ENCODE peak calls at places on chromosome 1, in five cellular contexts. One of them, this sample, is unnamed.

GRCh38 chr1:29461115-29461739 is 224.9 kb downstream of the PTPRU start:
- DNase-seq in fibroblast of the aortic adventitia: no peak
- DNase-seq in A549: no peak
- DNase-seq in CD8-positive, alpha-beta T cell: no peak
- DNase-seq in uterus: no peak
- DNase-seq in this sample: no peak

GRCh38 chr1:51907079-51907702 is 28.7 kb upstream of the NRDC start:
- DNase-seq in fibroblast of the aortic adventitia: no peak
- DNase-seq in A549: no peak
- DNase-seq in CD8-positive, alpha-beta T cell: no peak
- DNase-seq in uterus: no peak
- DNase-seq in this sample: peak; percentile 50

GRCh38 chr1:244735404-244735803 is 82.5 kb downstream of the DESI2 start:
- DNase-seq in fibroblast of the aortic adventitia: no peak
- DNase-seq in A549: no peak
- DNase-seq in CD8-positive, alpha-beta T cell: no peak
- DNase-seq in uterus: no peak
- DNase-seq in this sample: peak; percentile 10

GRCh38 chr1:20588634-20589225 is at the start of gene CDA:
- DNase-seq in fibroblast of the aortic adventitia: no peak
- DNase-seq in A549: peak; percentile 46
- DNase-seq in CD8-positive, alpha-beta T cell: no peak
- DNase-seq in uterus: no peak
- DNase-seq in this sample: no peak

GRCh38 chr1:12496154-12496961 is 121.7 kb downstream of the DHRS3 start:
- DNase-seq in fibroblast of the aortic adventitia: peak; percentile 66
- DNase-seq in A549: no peak
- DNase-seq in CD8-positive, alpha-beta T cell: no peak
- DNase-seq in uterus: no peak
- DNase-seq in this sample: no peak

GRCh38 chr1:234961468-234962339 is 166.9 kb downstream of the TOMM20 start:
- DNase-seq in fibroblast of the aortic adventitia: peak; percentile 98
- DNase-seq in A549: no peak
- DNase-seq in CD8-positive, alpha-beta T cell: no peak
- DNase-seq in uterus: no peak
- DNase-seq in this sample: peak; percentile 93

GRCh38 chr1:228996286-228996685 is 261.0 kb downstream of the RHOU start:
- DNase-seq in fibroblast of the aortic adventitia: no peak
- DNase-seq in A549: no peak
- DNase-seq in CD8-positive, alpha-beta T cell: no peak
- DNase-seq in uterus: no peak
- DNase-seq in this sample: no peak

GRCh38 chr1:240854367-240854766 is 242.4 kb upstream of the GREM2 start:
- DNase-seq in fibroblast of the aortic adventitia: peak; percentile 78
- DNase-seq in A549: no peak
- DNase-seq in CD8-positive, alpha-beta T cell: no peak
- DNase-seq in uterus: no peak
- DNase-seq in this sample: peak; percentile 74

GRCh38 chr1:67557731-67558448 is 127.1 kb upstream of the GADD45A start:
- DNase-seq in fibroblast of the aortic adventitia: no peak
- DNase-seq in A549: no peak
- DNase-seq in CD8-positive, alpha-beta T cell: no peak
- DNase-seq in uterus: no peak
- DNase-seq in this sample: no peak

GRCh38 chr1:214259353-214259982 is 21.5 kb upstream of the SMYD2 start:
- DNase-seq in fibroblast of the aortic adventitia: no peak
- DNase-seq in A549: no peak
- DNase-seq in CD8-positive, alpha-beta T cell: no peak
- DNase-seq in uterus: no peak
- DNase-seq in this sample: no peak

GRCh38 chr1:7384121-7384520 is 387.0 kb upstream of the VAMP3 start:
- DNase-seq in fibroblast of the aortic adventitia: no peak
- DNase-seq in A549: no peak
- DNase-seq in CD8-positive, alpha-beta T cell: no peak
- DNase-seq in uterus: peak; percentile 2
- DNase-seq in this sample: no peak

GRCh38 chr1:210257698-210258395 is 25.3 kb downstream of the SERTAD4 start:
- DNase-seq in fibroblast of the aortic adventitia: no peak
- DNase-seq in A549: no peak
- DNase-seq in CD8-positive, alpha-beta T cell: no peak
- DNase-seq in uterus: no peak
- DNase-seq in this sample: no peak

GRCh38 chr1:42272920-42273319 is 62.1 kb downstream of the FOXJ3 start:
- DNase-seq in fibroblast of the aortic adventitia: no peak
- DNase-seq in A549: no peak
- DNase-seq in CD8-positive, alpha-beta T cell: no peak
- DNase-seq in uterus: no peak
- DNase-seq in this sample: no peak

GRCh38 chr1:180250883-180251509 is 20.9 kb downstream of the LHX4 start:
- DNase-seq in fibroblast of the aortic adventitia: no peak
- DNase-seq in A549: no peak
- DNase-seq in CD8-positive, alpha-beta T cell: no peak
- DNase-seq in uterus: no peak
- DNase-seq in this sample: no peak

GRCh38 chr1:51569284-51570062 is 47.4 kb upstream of the OSBPL9 start:
- DNase-seq in fibroblast of the aortic adventitia: peak; percentile 81
- DNase-seq in A549: peak; percentile 31
- DNase-seq in CD8-positive, alpha-beta T cell: peak; percentile 11
- DNase-seq in uterus: no peak
- DNase-seq in this sample: peak; percentile 58

GRCh38 chr1:966603-967295 is 467 bp downstream of the PLEKHN1 start:
- DNase-seq in fibroblast of the aortic adventitia: peak; percentile 35
- DNase-seq in A549: peak; percentile 65
- DNase-seq in CD8-positive, alpha-beta T cell: peak; percentile 84
- DNase-seq in uterus: peak; percentile 45
- DNase-seq in this sample: peak; percentile 47

GRCh38 chr1:16163882-16164820 is 8.3 kb upstream of the EPHA2 start:
- DNase-seq in fibroblast of the aortic adventitia: peak; percentile 93
- DNase-seq in A549: peak; percentile 80
- DNase-seq in CD8-positive, alpha-beta T cell: no peak
- DNase-seq in uterus: peak; percentile 78
- DNase-seq in this sample: peak; percentile 87

GRCh38 chr1:226063362-226064167 is 1.0 kb downstream of the H3-3A start:
- DNase-seq in fibroblast of the aortic adventitia: peak; percentile 51
- DNase-seq in A549: peak; percentile 15
- DNase-seq in CD8-positive, alpha-beta T cell: peak; percentile 34
- DNase-seq in uterus: peak; percentile 55
- DNase-seq in this sample: peak; percentile 34

DNA sequence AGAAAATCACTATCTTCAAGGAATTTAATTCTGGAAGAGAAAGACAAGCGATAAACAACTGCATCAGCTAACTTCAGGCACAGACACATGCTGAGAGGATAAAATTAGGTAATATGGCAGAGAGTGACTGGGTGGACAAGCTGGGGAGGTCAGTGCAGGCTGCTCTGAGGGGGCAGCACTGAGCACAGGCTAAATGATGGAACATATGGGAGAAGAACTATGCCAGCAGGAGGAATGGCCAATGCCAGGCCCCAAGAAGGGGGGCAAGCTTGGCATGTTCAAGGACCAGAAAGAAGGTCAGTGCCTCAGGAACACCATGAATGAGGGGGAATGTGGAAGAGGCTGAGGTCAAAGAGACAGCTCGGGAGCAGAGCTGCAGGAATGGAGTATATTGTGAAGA is 190.7 kb upstream of the MAP1LC3C start:
- DNase-seq in fibroblast of the aortic adventitia: no peak
- DNase-seq in A549: peak; percentile 20
- DNase-seq in CD8-positive, alpha-beta T cell: no peak
- DNase-seq in uterus: no peak
- DNase-seq in this sample: no peak
- TF ChIP-seq CTCF in fibroblast of the aortic adventitia: no peak
- TF ChIP-seq CTCF in A549: peak; percentile 25
- TF ChIP-seq CTCF in CD8-positive, alpha-beta T cell: no peak
- TF ChIP-seq CTCF in uterus: no peak
- TF ChIP-seq CTCF in this sample: no peak

GRCh38 chr1:161260939-161261858 is 2.7 kb downstream of the PCP4L1 start:
- DNase-seq in fibroblast of the aortic adventitia: no peak
- DNase-seq in A549: no peak
- DNase-seq in CD8-positive, alpha-beta T cell: no peak
- DNase-seq in uterus: no peak
- DNase-seq in this sample: no peak

GRCh38 chr1:161259765-161260164 is 1.2 kb downstream of the PCP4L1 start:
- DNase-seq in fibroblast of the aortic adventitia: no peak
- DNase-seq in A549: no peak
- DNase-seq in CD8-positive, alpha-beta T cell: no peak
- DNase-seq in uterus: no peak
- DNase-seq in this sample: no peak

GRCh38 chr1:161258439-161259386 is at the start of gene PCP4L1:
- DNase-seq in fibroblast of the aortic adventitia: peak; percentile 42
- DNase-seq in A549: peak; percentile 73
- DNase-seq in CD8-positive, alpha-beta T cell: peak; percentile 10
- DNase-seq in uterus: peak; percentile 18
- DNase-seq in this sample: peak; percentile 29

GRCh38 chr1:161260346-161260745 is 1.8 kb downstream of the PCP4L1 start:
- DNase-seq in fibroblast of the aortic adventitia: no peak
- DNase-seq in A549: no peak
- DNase-seq in CD8-positive, alpha-beta T cell: no peak
- DNase-seq in uterus: no peak
- DNase-seq in this sample: no peak

GRCh38 chr1:161261859-161262225 is 3.3 kb downstream of the PCP4L1 start:
- DNase-seq in fibroblast of the aortic adventitia: no peak
- DNase-seq in A549: no peak
- DNase-seq in CD8-positive, alpha-beta T cell: no peak
- DNase-seq in uterus: no peak
- DNase-seq in this sample: no peak
- H3K4me3 ChIP-seq in fibroblast of the aortic adventitia: no peak overlapping the region
- H3K4me3 ChIP-seq in A549: no peak overlapping the region
- H3K4me3 ChIP-seq in CD8-positive, alpha-beta T cell: no peak overlapping the region
- H3K4me3 ChIP-seq in uterus: no peak overlapping the region
- H3K4me3 ChIP-seq in this sample: no peak overlapping the region

DNA sequence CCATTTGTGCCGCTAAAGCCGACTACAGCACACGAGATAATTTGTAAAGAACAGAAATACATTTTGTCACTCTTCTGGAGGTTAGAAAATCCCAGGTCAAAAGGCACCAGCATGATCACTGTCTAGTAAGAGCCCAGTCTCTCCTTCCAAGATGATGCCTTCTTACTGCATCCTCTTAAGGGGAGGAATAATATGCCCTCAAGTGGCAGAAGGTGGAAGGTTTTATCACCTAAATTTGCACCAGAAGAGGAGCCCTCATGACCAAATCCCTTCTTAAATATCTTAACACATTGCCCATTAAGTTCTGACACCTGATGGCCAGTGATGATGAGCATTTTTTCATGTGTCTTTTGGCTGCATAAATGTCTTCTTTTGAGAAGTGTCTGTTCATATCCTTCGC is 326.7 kb upstream of the RGS18 start:
- DNase-seq in fibroblast of the aortic adventitia: peak; percentile 2
- DNase-seq in A549: no peak
- DNase-seq in CD8-positive, alpha-beta T cell: no peak
- DNase-seq in uterus: no peak
- DNase-seq in this sample: no peak
- TF ChIP-seq CTCF in fibroblast of the aortic adventitia: no peak
- TF ChIP-seq CTCF in A549: no peak
- TF ChIP-seq CTCF in CD8-positive, alpha-beta T cell: no peak
- TF ChIP-seq CTCF in uterus: no peak
- TF ChIP-seq CTCF in this sample: no peak

DNA sequence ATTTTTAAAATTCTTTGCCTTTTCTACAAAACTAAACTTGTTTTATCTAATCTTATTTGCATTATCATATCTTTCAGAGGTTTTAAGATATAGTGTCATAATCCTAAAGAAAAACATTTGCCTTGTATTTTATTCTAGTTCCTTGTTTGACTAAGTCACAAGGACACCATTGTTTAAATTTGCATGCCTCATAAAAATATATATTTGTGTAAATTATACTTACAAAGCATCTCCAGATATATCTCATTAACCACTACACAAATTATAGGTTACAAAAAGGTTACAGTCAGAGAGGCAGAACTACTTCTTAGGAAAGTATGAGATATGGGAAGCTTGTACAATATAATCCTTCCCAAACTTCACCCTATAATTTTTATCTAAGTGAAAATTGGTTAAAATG is 4.2 kb upstream of the RGS13 start:
- DNase-seq in fibroblast of the aortic adventitia: no peak
- DNase-seq in A549: no peak
- DNase-seq in CD8-positive, alpha-beta T cell: no peak
- DNase-seq in uterus: no peak
- DNase-seq in this sample: no peak
- H3K4me3 ChIP-seq in fibroblast of the aortic adventitia: no peak overlapping the region
- H3K4me3 ChIP-seq in A549: no peak overlapping the region
- H3K4me3 ChIP-seq in CD8-positive, alpha-beta T cell: no peak overlapping the region
- H3K4me3 ChIP-seq in uterus: no peak overlapping the region
- H3K4me3 ChIP-seq in this sample: no peak overlapping the region

GRCh38 chr1:222769181-222769580 is 32.2 kb downstream of the FAM177B start:
- DNase-seq in fibroblast of the aortic adventitia: no peak
- DNase-seq in A549: no peak
- DNase-seq in CD8-positive, alpha-beta T cell: no peak
- DNase-seq in uterus: no peak
- DNase-seq in this sample: no peak
- TF ChIP-seq CTCF in fibroblast of the aortic adventitia: no peak
- TF ChIP-seq CTCF in A549: no peak
- TF ChIP-seq CTCF in CD8-positive, alpha-beta T cell: no peak
- TF ChIP-seq CTCF in uterus: no peak
- TF ChIP-seq CTCF in this sample: no peak

DNA sequence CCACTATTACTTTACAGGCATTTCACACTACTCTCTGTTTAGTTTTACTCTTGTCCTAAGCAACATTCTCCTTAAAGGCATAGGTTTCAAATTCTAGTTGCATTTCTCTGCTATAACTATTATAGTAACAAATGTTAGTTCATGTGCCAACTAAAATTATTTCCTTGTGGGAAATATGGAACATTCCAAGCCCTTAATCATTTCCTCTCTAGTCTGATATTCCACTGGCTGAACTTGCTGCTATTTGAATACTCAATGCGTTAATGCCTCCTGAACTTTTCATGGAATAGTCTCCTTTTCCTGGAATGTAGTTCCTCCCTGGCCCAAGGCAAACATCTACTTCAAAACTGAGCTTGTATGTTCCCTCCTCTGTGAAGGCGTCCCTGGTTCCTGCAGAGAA is 19.3 kb upstream of the TBX19 start:
- DNase-seq in fibroblast of the aortic adventitia: peak; percentile 91
- DNase-seq in A549: no peak
- DNase-seq in CD8-positive, alpha-beta T cell: no peak
- DNase-seq in uterus: no peak
- DNase-seq in this sample: peak; percentile 79
- H3K4me3 ChIP-seq in fibroblast of the aortic adventitia: peak overlapping the region; percentile 35
- H3K4me3 ChIP-seq in A549: no peak overlapping the region
- H3K4me3 ChIP-seq in CD8-positive, alpha-beta T cell: no peak overlapping the region
- H3K4me3 ChIP-seq in uterus: no peak overlapping the region
- H3K4me3 ChIP-seq in this sample: no peak overlapping the region

This sample was measured in AG10803.